ENCODE peak calls at places on chromosomes 4 and X, in six cellular contexts. D, R, K, X, V and B are unnamed samples.

GRCh38 chr4:165359501-165359900 is 19.3 kb upstream of the CPE start:
- DNase-seq in K (no peak), D (no peak), X (no peak), R (no peak), V (no peak), B (no peak)

GRCh38 chr4:1375761-1376322 is 28.8 kb downstream of the UVSSA start:
- DNase-seq in V (no peak), D (no peak), R (no peak), K (no peak), X (peak), B (no peak)

GRCh38 chrX:68648960-68649359 is 1.5 kb downstream of the STARD8 start:
- DNase-seq in K (no peak), R (no peak), V (no peak), X (no peak), D (no peak), B (no peak)

GRCh38 chr4:189143255-189143654 is 797.4 kb upstream of the FRG1 start:
- DNase-seq in D (no peak), V (no peak), K (no peak), X (no peak), R (no peak), B (no peak)

GRCh38 chr4:123284166-123284565 is 112.4 kb upstream of the SPRY1 start:
- DNase-seq in K (no peak), R (no peak), V (no peak), X (no peak), D (no peak), B (no peak)

GRCh38 chrX:8868906-8869305 is 67.7 kb upstream of the FAM9A start:
- DNase-seq in V (no peak), D (no peak), R (no peak), X (no peak), K (no peak), B (no peak)

GRCh38 chrX:105307762-105308161 is 87.3 kb upstream of the TEX13A start:
- DNase-seq in D (no peak), R (no peak), K (no peak), V (no peak), X (no peak), B (no peak)

GRCh38 chrX:44400588-44400987 is 57.1 kb upstream of the EFHC2 start:
- DNase-seq in R (no peak), X (no peak), D (no peak), K (no peak), V (no peak), B (no peak)

GRCh38 chrX:129718701-129719100 is 20.1 kb upstream of the XPNPEP2 start:
- DNase-seq in X (no peak), V (no peak), K (no peak), R (no peak), D (no peak), B (no peak)

GRCh38 chr4:156981262-156981661 is 9.7 kb upstream of the PDGFC start:
- DNase-seq in D (no peak), X (no peak), R (no peak), V (no peak), K (no peak), B (no peak)

GRCh38 chr4:81227138-81227537 is 12.1 kb upstream of the PRKG2 start:
- DNase-seq in R (no peak), X (no peak), D (no peak), K (no peak), V (no peak), B (no peak)

GRCh38 chrX:22165732-22166457 is 106.8 kb upstream of the CBLL2 start:
- DNase-seq in V (no peak), R (no peak), X (no peak), K (no peak), D (no peak), B (no peak)

GRCh38 chrX:109797311-109797975 is 64.4 kb upstream of the ACSL4 start:
- DNase-seq in K (peak), D (no peak), V (no peak), X (no peak), R (no peak), B (no peak)

GRCh38 chrX:1394731-1395501 is 3.0 kb upstream of the SLC25A6 start:
- DNase-seq in K (no peak), V (no peak), X (no peak), D (no peak), R (no peak), B (no peak)

GRCh38 chrX:17405225-17405969 is 30.4 kb downstream of the NHS start:
- DNase-seq in K (no peak), D (no peak), V (no peak), R (no peak), X (no peak), B (no peak)

GRCh38 chr4:146959692-146960091 is 14.0 kb upstream of the TTC29 start:
- DNase-seq in R (no peak), K (no peak), V (no peak), D (no peak), X (no peak), B (no peak)

GRCh38 chr4:144181386-144181785 is 40.9 kb upstream of the GYPA start:
- DNase-seq in X (no peak), D (no peak), K (no peak), V (no peak), R (no peak), B (peak)

GRCh38 chrX:131068945-131069719 is 11.0 kb downstream of the ARHGAP36 start:
- DNase-seq in V (peak), X (no peak), R (peak), K (peak), D (no peak), B (no peak)

GRCh38 chr4:609400-610050 is 15.8 kb upstream of the PDE6B start:
- DNase-seq in X (no peak), R (no peak), K (no peak), D (no peak), V (no peak), B (no peak)

GRCh38 chr4:98951710-98952109 is 22.8 kb upstream of the EIF4E start:
- DNase-seq in K (no peak), D (no peak), R (no peak), X (no peak), V (no peak), B (no peak)

GRCh38 chr4:82560853-82561744 is 689 bp downstream of the TMEM150C start:
- DNase-seq in R (no peak), D (no peak), K (no peak), V (peak), X (no peak), B (no peak)

GRCh38 chrX:30935985-30936384 is 46.9 kb upstream of the TAB3 start:
- DNase-seq in R (peak), D (no peak), V (peak), X (no peak), K (no peak), B (no peak)

GRCh38 chrX:67724359-67725110 is 180.7 kb downstream of the AR start:
- DNase-seq in K (no peak), D (no peak), X (no peak), R (no peak), V (no peak), B (no peak)

GRCh38 chr4:168486961-168487820 is 6.9 kb upstream of the DDX60L start:
- DNase-seq in R (no peak), X (no peak), K (no peak), V (no peak), D (no peak), B (no peak)

GRCh38 chrX:96480081-96480480 is 204.6 kb upstream of the DIAPH2 start:
- DNase-seq in K (no peak), V (no peak), D (no peak), X (no peak), R (no peak), B (no peak)

GRCh38 chrX:45479835-45480422 is 279.3 kb upstream of the DIPK2B start:
- DNase-seq in K (no peak), R (no peak), V (no peak), D (no peak), X (no peak), B (no peak)

GRCh38 chr4:41258783-41259182 is 2.1 kb downstream of the UCHL1 start:
- DNase-seq in D (peak), R (peak), V (peak), X (no peak), K (no peak), B (peak)

GRCh38 chr4:119299221-119300071 is 22.5 kb downstream of the FABP2 start:
- DNase-seq in X (no peak), K (no peak), V (no peak), R (no peak), D (no peak), B (peak)

GRCh38 chr4:80619070-80619674 is 283.6 kb downstream of the CFAP299 start:
- DNase-seq in R (no peak), K (no peak), X (no peak), V (peak), D (no peak), B (peak)